ENCODE peak calls at places on chromosome 12, in ten cellular contexts. One of them, this sample, is unnamed.

GRCh38 chr12:101924647-101925046 is 47.3 kb downstream of the DRAM1 start:
- DNase-seq in SW480: peak
- DNase-seq in Kasumi-1: no peak
- DNase-seq in NCI-H1417: no peak
- DNase-seq in HT1080: peak
- DNase-seq in naive thymus-derived CD4-positive, alpha-beta T cell: no peak
- DNase-seq in GM13976: no peak
- DNase-seq in CD8-positive, alpha-beta T cell: no peak
- DNase-seq in activated CD4-positive, alpha-beta T cell treated with anti-CD3 and anti-CD28 coated beads for 48 hours: peak
- DNase-seq in anterior cingulate cortex: no peak
- DNase-seq in this sample: peak

GRCh38 chr12:127539499-127539898 is 727.5 kb upstream of the TMEM132C start:
- DNase-seq in SW480: no peak
- DNase-seq in Kasumi-1: no peak
- DNase-seq in NCI-H1417: no peak
- DNase-seq in HT1080: no peak
- DNase-seq in naive thymus-derived CD4-positive, alpha-beta T cell: no peak
- DNase-seq in GM13976: no peak
- DNase-seq in CD8-positive, alpha-beta T cell: no peak
- DNase-seq in activated CD4-positive, alpha-beta T cell treated with anti-CD3 and anti-CD28 coated beads for 48 hours: no peak
- DNase-seq in anterior cingulate cortex: no peak
- DNase-seq in this sample: no peak

GRCh38 chr12:13198921-13199320 is 2.4 kb downstream of the EMP1 start:
- DNase-seq in SW480: no peak
- DNase-seq in Kasumi-1: no peak
- DNase-seq in NCI-H1417: no peak
- DNase-seq in HT1080: peak
- DNase-seq in naive thymus-derived CD4-positive, alpha-beta T cell: no peak
- DNase-seq in GM13976: no peak
- DNase-seq in CD8-positive, alpha-beta T cell: no peak
- DNase-seq in activated CD4-positive, alpha-beta T cell treated with anti-CD3 and anti-CD28 coated beads for 48 hours: no peak
- DNase-seq in anterior cingulate cortex: no peak
- DNase-seq in this sample: peak

GRCh38 chr12:86772688-86773087 is 516.5 kb upstream of the MGAT4C start:
- DNase-seq in SW480: no peak
- DNase-seq in Kasumi-1: no peak
- DNase-seq in NCI-H1417: no peak
- DNase-seq in HT1080: peak
- DNase-seq in naive thymus-derived CD4-positive, alpha-beta T cell: no peak
- DNase-seq in GM13976: no peak
- DNase-seq in CD8-positive, alpha-beta T cell: no peak
- DNase-seq in activated CD4-positive, alpha-beta T cell treated with anti-CD3 and anti-CD28 coated beads for 48 hours: no peak
- DNase-seq in anterior cingulate cortex: no peak
- DNase-seq in this sample: peak

GRCh38 chr12:117339104-117339503 is 22.3 kb downstream of the NOS1 start:
- DNase-seq in SW480: no peak
- DNase-seq in Kasumi-1: no peak
- DNase-seq in NCI-H1417: no peak
- DNase-seq in HT1080: no peak
- DNase-seq in naive thymus-derived CD4-positive, alpha-beta T cell: no peak
- DNase-seq in GM13976: no peak
- DNase-seq in CD8-positive, alpha-beta T cell: no peak
- DNase-seq in activated CD4-positive, alpha-beta T cell treated with anti-CD3 and anti-CD28 coated beads for 48 hours: no peak
- DNase-seq in anterior cingulate cortex: no peak
- DNase-seq in this sample: no peak

GRCh38 chr12:46998811-46999368 is 80.5 kb upstream of the PCED1B start:
- DNase-seq in SW480: no peak
- DNase-seq in Kasumi-1: no peak
- DNase-seq in NCI-H1417: no peak
- DNase-seq in HT1080: peak
- DNase-seq in naive thymus-derived CD4-positive, alpha-beta T cell: no peak
- DNase-seq in GM13976: no peak
- DNase-seq in CD8-positive, alpha-beta T cell: no peak
- DNase-seq in activated CD4-positive, alpha-beta T cell treated with anti-CD3 and anti-CD28 coated beads for 48 hours: no peak
- DNase-seq in anterior cingulate cortex: no peak
- DNase-seq in this sample: peak

GRCh38 chr12:101696477-101697196 is 803 bp upstream of the CHPT1 start:
- DNase-seq in SW480: peak
- DNase-seq in Kasumi-1: peak
- DNase-seq in NCI-H1417: peak
- DNase-seq in HT1080: no peak
- DNase-seq in naive thymus-derived CD4-positive, alpha-beta T cell: no peak
- DNase-seq in GM13976: no peak
- DNase-seq in CD8-positive, alpha-beta T cell: no peak
- DNase-seq in activated CD4-positive, alpha-beta T cell treated with anti-CD3 and anti-CD28 coated beads for 48 hours: peak
- DNase-seq in anterior cingulate cortex: peak
- DNase-seq in this sample: no peak

GRCh38 chr12:93136243-93137015 is 207.3 kb upstream of the EEA1 start:
- DNase-seq in SW480: peak
- DNase-seq in Kasumi-1: peak
- DNase-seq in NCI-H1417: no peak
- DNase-seq in HT1080: no peak
- DNase-seq in naive thymus-derived CD4-positive, alpha-beta T cell: no peak
- DNase-seq in GM13976: no peak
- DNase-seq in CD8-positive, alpha-beta T cell: no peak
- DNase-seq in activated CD4-positive, alpha-beta T cell treated with anti-CD3 and anti-CD28 coated beads for 48 hours: no peak
- DNase-seq in anterior cingulate cortex: no peak
- DNase-seq in this sample: no peak

GRCh38 chr12:22048351-22049041 is 2.5 kb downstream of the CMAS start:
- DNase-seq in SW480: no peak
- DNase-seq in Kasumi-1: no peak
- DNase-seq in NCI-H1417: no peak
- DNase-seq in HT1080: no peak
- DNase-seq in naive thymus-derived CD4-positive, alpha-beta T cell: no peak
- DNase-seq in GM13976: no peak
- DNase-seq in CD8-positive, alpha-beta T cell: no peak
- DNase-seq in activated CD4-positive, alpha-beta T cell treated with anti-CD3 and anti-CD28 coated beads for 48 hours: no peak
- DNase-seq in anterior cingulate cortex: no peak
- DNase-seq in this sample: no peak

GRCh38 chr12:2646341-2646740 is 148.4 kb upstream of the FKBP4 start:
- DNase-seq in SW480: no peak
- DNase-seq in Kasumi-1: no peak
- DNase-seq in NCI-H1417: no peak
- DNase-seq in HT1080: no peak
- DNase-seq in naive thymus-derived CD4-positive, alpha-beta T cell: no peak
- DNase-seq in GM13976: no peak
- DNase-seq in CD8-positive, alpha-beta T cell: no peak
- DNase-seq in activated CD4-positive, alpha-beta T cell treated with anti-CD3 and anti-CD28 coated beads for 48 hours: no peak
- DNase-seq in anterior cingulate cortex: no peak
- DNase-seq in this sample: no peak

GRCh38 chr12:51242896-51243295 is 4.3 kb downstream of the DAZAP2 start:
- DNase-seq in SW480: no peak
- DNase-seq in Kasumi-1: peak
- DNase-seq in NCI-H1417: no peak
- DNase-seq in HT1080: no peak
- DNase-seq in naive thymus-derived CD4-positive, alpha-beta T cell: no peak
- DNase-seq in GM13976: no peak
- DNase-seq in CD8-positive, alpha-beta T cell: no peak
- DNase-seq in activated CD4-positive, alpha-beta T cell treated with anti-CD3 and anti-CD28 coated beads for 48 hours: no peak
- DNase-seq in anterior cingulate cortex: no peak
- DNase-seq in this sample: no peak

GRCh38 chr12:29762637-29763300 is 21.0 kb downstream of the TMTC1 start:
- DNase-seq in SW480: no peak
- DNase-seq in Kasumi-1: no peak
- DNase-seq in NCI-H1417: no peak
- DNase-seq in HT1080: no peak
- DNase-seq in naive thymus-derived CD4-positive, alpha-beta T cell: no peak
- DNase-seq in GM13976: no peak
- DNase-seq in CD8-positive, alpha-beta T cell: no peak
- DNase-seq in activated CD4-positive, alpha-beta T cell treated with anti-CD3 and anti-CD28 coated beads for 48 hours: no peak
- DNase-seq in anterior cingulate cortex: peak
- DNase-seq in this sample: no peak

GRCh38 chr12:45966486-45966885 is 23.9 kb downstream of the SCAF11 start:
- DNase-seq in SW480: no peak
- DNase-seq in Kasumi-1: peak
- DNase-seq in NCI-H1417: no peak
- DNase-seq in HT1080: no peak
- DNase-seq in naive thymus-derived CD4-positive, alpha-beta T cell: no peak
- DNase-seq in GM13976: no peak
- DNase-seq in CD8-positive, alpha-beta T cell: no peak
- DNase-seq in activated CD4-positive, alpha-beta T cell treated with anti-CD3 and anti-CD28 coated beads for 48 hours: no peak
- DNase-seq in anterior cingulate cortex: no peak
- DNase-seq in this sample: peak

GRCh38 chr12:1995205-1995896 is 8.9 kb downstream of the DCP1B start:
- DNase-seq in SW480: no peak
- DNase-seq in Kasumi-1: peak
- DNase-seq in NCI-H1417: no peak
- DNase-seq in HT1080: no peak
- DNase-seq in naive thymus-derived CD4-positive, alpha-beta T cell: no peak
- DNase-seq in GM13976: peak
- DNase-seq in CD8-positive, alpha-beta T cell: no peak
- DNase-seq in activated CD4-positive, alpha-beta T cell treated with anti-CD3 and anti-CD28 coated beads for 48 hours: no peak
- DNase-seq in anterior cingulate cortex: no peak
- DNase-seq in this sample: peak

GRCh38 chr12:119225454-119225853 is 46.7 kb downstream of the HSPB8 start:
- DNase-seq in SW480: no peak
- DNase-seq in Kasumi-1: no peak
- DNase-seq in NCI-H1417: peak
- DNase-seq in HT1080: no peak
- DNase-seq in naive thymus-derived CD4-positive, alpha-beta T cell: no peak
- DNase-seq in GM13976: no peak
- DNase-seq in CD8-positive, alpha-beta T cell: no peak
- DNase-seq in activated CD4-positive, alpha-beta T cell treated with anti-CD3 and anti-CD28 coated beads for 48 hours: no peak
- DNase-seq in anterior cingulate cortex: no peak
- DNase-seq in this sample: no peak

GRCh38 chr12:66668311-66668710 is 10.6 kb downstream of the GRIP1 start:
- DNase-seq in SW480: no peak
- DNase-seq in Kasumi-1: no peak
- DNase-seq in NCI-H1417: no peak
- DNase-seq in HT1080: no peak
- DNase-seq in naive thymus-derived CD4-positive, alpha-beta T cell: no peak
- DNase-seq in GM13976: no peak
- DNase-seq in CD8-positive, alpha-beta T cell: no peak
- DNase-seq in activated CD4-positive, alpha-beta T cell treated with anti-CD3 and anti-CD28 coated beads for 48 hours: no peak
- DNase-seq in anterior cingulate cortex: no peak
- DNase-seq in this sample: no peak

GRCh38 chr12:70933133-70933532 is 12.6 kb upstream of the PTPRR start:
- DNase-seq in SW480: no peak
- DNase-seq in Kasumi-1: no peak
- DNase-seq in NCI-H1417: no peak
- DNase-seq in HT1080: no peak
- DNase-seq in naive thymus-derived CD4-positive, alpha-beta T cell: no peak
- DNase-seq in GM13976: no peak
- DNase-seq in CD8-positive, alpha-beta T cell: no peak
- DNase-seq in activated CD4-positive, alpha-beta T cell treated with anti-CD3 and anti-CD28 coated beads for 48 hours: no peak
- DNase-seq in anterior cingulate cortex: no peak
- DNase-seq in this sample: no peak

GRCh38 chr12:131755305-131756113 is 44.6 kb downstream of the SFSWAP start:
- DNase-seq in SW480: peak
- DNase-seq in Kasumi-1: peak
- DNase-seq in NCI-H1417: no peak
- DNase-seq in HT1080: peak
- DNase-seq in naive thymus-derived CD4-positive, alpha-beta T cell: no peak
- DNase-seq in GM13976: peak
- DNase-seq in CD8-positive, alpha-beta T cell: no peak
- DNase-seq in activated CD4-positive, alpha-beta T cell treated with anti-CD3 and anti-CD28 coated beads for 48 hours: peak
- DNase-seq in anterior cingulate cortex: no peak
- DNase-seq in this sample: peak

GRCh38 chr12:85626031-85626781 is 210.0 kb downstream of the RASSF9 start:
- DNase-seq in SW480: no peak
- DNase-seq in Kasumi-1: peak
- DNase-seq in NCI-H1417: no peak
- DNase-seq in HT1080: peak
- DNase-seq in naive thymus-derived CD4-positive, alpha-beta T cell: no peak
- DNase-seq in GM13976: no peak
- DNase-seq in CD8-positive, alpha-beta T cell: no peak
- DNase-seq in activated CD4-positive, alpha-beta T cell treated with anti-CD3 and anti-CD28 coated beads for 48 hours: no peak
- DNase-seq in anterior cingulate cortex: no peak
- DNase-seq in this sample: peak

GRCh38 chr12:117100251-117100650 is 1.0 kb upstream of the TESC start:
- DNase-seq in SW480: no peak
- DNase-seq in Kasumi-1: no peak
- DNase-seq in NCI-H1417: no peak
- DNase-seq in HT1080: no peak
- DNase-seq in naive thymus-derived CD4-positive, alpha-beta T cell: no peak
- DNase-seq in GM13976: no peak
- DNase-seq in CD8-positive, alpha-beta T cell: no peak
- DNase-seq in activated CD4-positive, alpha-beta T cell treated with anti-CD3 and anti-CD28 coated beads for 48 hours: no peak
- DNase-seq in anterior cingulate cortex: no peak
- DNase-seq in this sample: peak

GRCh38 chr12:88035907-88036289 is 6.7 kb upstream of the C12orf50 start:
- DNase-seq in SW480: peak
- DNase-seq in Kasumi-1: no peak
- DNase-seq in NCI-H1417: no peak
- DNase-seq in HT1080: no peak
- DNase-seq in naive thymus-derived CD4-positive, alpha-beta T cell: no peak
- DNase-seq in GM13976: peak
- DNase-seq in CD8-positive, alpha-beta T cell: no peak
- DNase-seq in activated CD4-positive, alpha-beta T cell treated with anti-CD3 and anti-CD28 coated beads for 48 hours: no peak
- DNase-seq in anterior cingulate cortex: no peak
- DNase-seq in this sample: no peak

GRCh38 chr12:96295532-96296160 is 101.5 kb downstream of the ELK3 start:
- DNase-seq in SW480: no peak
- DNase-seq in Kasumi-1: no peak
- DNase-seq in NCI-H1417: no peak
- DNase-seq in HT1080: no peak
- DNase-seq in naive thymus-derived CD4-positive, alpha-beta T cell: no peak
- DNase-seq in GM13976: no peak
- DNase-seq in CD8-positive, alpha-beta T cell: no peak
- DNase-seq in activated CD4-positive, alpha-beta T cell treated with anti-CD3 and anti-CD28 coated beads for 48 hours: no peak
- DNase-seq in anterior cingulate cortex: no peak
- DNase-seq in this sample: no peak

GRCh38 chr12:114152066-114152465 is 185.9 kb upstream of the RBM19 start:
- DNase-seq in SW480: no peak
- DNase-seq in Kasumi-1: no peak
- DNase-seq in NCI-H1417: no peak
- DNase-seq in HT1080: no peak
- DNase-seq in naive thymus-derived CD4-positive, alpha-beta T cell: no peak
- DNase-seq in GM13976: no peak
- DNase-seq in CD8-positive, alpha-beta T cell: no peak
- DNase-seq in activated CD4-positive, alpha-beta T cell treated with anti-CD3 and anti-CD28 coated beads for 48 hours: no peak
- DNase-seq in anterior cingulate cortex: no peak
- DNase-seq in this sample: no peak